ENCODE peak calls at places on chromosomes 1 and 21, in seven cellular contexts. W, I, L, S, M, F and O are unnamed samples.

GRCh38 chr1:25706146-25707089 is 89.8 kb downstream of the MAN1C1 start:
- DNase-seq in F (no peak), W (no peak), M (no peak), S (no peak), L (no peak), I (no peak), O (no peak)

GRCh38 chr1:35810096-35810860 is 2.5 kb downstream of the AGO4 start:
- DNase-seq in L (no peak), I (no peak), F (no peak), M (peak), W (peak), S (no peak), O (no peak)

GRCh38 chr1:198056255-198056654 is 100.5 kb upstream of the NEK7 start:
- DNase-seq in M (no peak), F (no peak), S (no peak), W (no peak), I (no peak), L (peak), O (no peak)

GRCh38 chr21:43976661-43977060 is 35.4 kb upstream of the TRAPPC10 start:
- DNase-seq in I (no peak), F (no peak), S (no peak), W (no peak), L (no peak), M (no peak), O (no peak)

GRCh38 chr1:162136760-162137537 is 67.5 kb downstream of the NOS1AP start:
- DNase-seq in F (no peak), W (peak), I (no peak), L (no peak), M (peak), S (no peak), O (no peak)

GRCh38 chr1:233391338-233391737 is 63.8 kb downstream of the MAP3K21 start:
- DNase-seq in I (no peak), W (no peak), F (no peak), L (no peak), S (no peak), M (no peak), O (no peak)

GRCh38 chr1:41495171-41495948 is 10.9 kb upstream of the EDN2 start:
- DNase-seq in M (peak), I (no peak), S (no peak), L (peak), F (no peak), W (no peak), O (no peak)

GRCh38 chr1:28159243-28159642 is 17.2 kb downstream of the PTAFR start:
- DNase-seq in I (no peak), S (no peak), L (no peak), W (no peak), F (no peak), M (no peak), O (no peak)

GRCh38 chr1:164265232-164265631 is 293.8 kb upstream of the PBX1 start:
- DNase-seq in L (no peak), W (no peak), S (no peak), I (no peak), F (no peak), M (no peak), O (no peak)

GRCh38 chr1:94753171-94753972 is 66.8 kb upstream of the SLC44A3 start:
- DNase-seq in F (peak), I (no peak), L (peak), W (no peak), M (peak), S (no peak), O (no peak)

GRCh38 chr1:20143734-20144565 is 4.8 kb downstream of the PLA2G2F start:
- DNase-seq in M (no peak), I (no peak), F (no peak), S (no peak), L (no peak), W (no peak), O (peak)

GRCh38 chr1:61135286-61135685 is 52.9 kb downstream of the NFIA start:
- DNase-seq in S (no peak), M (no peak), L (no peak), F (no peak), W (no peak), I (no peak), O (no peak)

GRCh38 chr1:1162597-1163537 is 10.8 kb upstream of the TTLL10 start:
- DNase-seq in S (no peak), I (no peak), F (no peak), W (peak), L (peak), M (no peak), O (no peak)

GRCh38 chr1:183218981-183219621 is 33.0 kb downstream of the LAMC2 start:
- DNase-seq in W (peak), S (no peak), F (peak), M (no peak), L (peak), I (peak), O (no peak)

GRCh38 chr1:8197493-8198282 is 120.2 kb upstream of the SLC45A1 start:
- DNase-seq in S (no peak), W (peak), F (peak), I (peak), M (peak), L (no peak), O (no peak)

GRCh38 chr21:46116846-46117585 is 19.1 kb downstream of the COL6A2 start:
- DNase-seq in L (peak), M (peak), W (no peak), I (peak), S (peak), F (peak), O (peak)

GRCh38 chr1:152957561-152957960 is 10.6 kb downstream of the SPRR5 start:
- DNase-seq in S (no peak), L (no peak), F (no peak), M (no peak), I (no peak), W (no peak), O (no peak)

GRCh38 chr1:199287632-199288031 is 648.8 kb downstream of the PTPRC start:
- DNase-seq in L (no peak), F (no peak), M (no peak), W (no peak), S (no peak), I (no peak), O (no peak)

GRCh38 chr1:53367503-53368313 is 39.8 kb upstream of the LRP8 start:
- DNase-seq in F (no peak), M (no peak), L (peak), I (peak), W (no peak), S (peak), O (peak)

GRCh38 chr1:163084330-163084729 is 15.2 kb downstream of the RGS4 start:
- DNase-seq in L (no peak), I (no peak), F (no peak), S (no peak), W (peak), M (peak), O (no peak)

GRCh38 chr1:223017291-223017690 is 125.8 kb downstream of the TLR5 start:
- DNase-seq in F (peak), L (peak), I (no peak), S (no peak), M (no peak), W (no peak), O (no peak)

GRCh38 chr1:234871039-234871709 is 257.5 kb downstream of the TOMM20 start:
- DNase-seq in I (peak), M (no peak), S (no peak), L (no peak), W (no peak), F (no peak), O (no peak)

GRCh38 chr1:68010094-68010493 is 40.3 kb downstream of the DIRAS3 start:
- DNase-seq in L (no peak), W (peak), I (no peak), M (peak), F (no peak), S (no peak), O (no peak)

GRCh38 chr1:47709302-47710074 is 271.6 kb downstream of the FOXD2 start:
- DNase-seq in L (peak), W (no peak), I (no peak), S (no peak), M (peak), F (no peak), O (no peak)
- TF ChIP-seq CTCF in L (peak), W (peak), I (peak), S (peak), M (peak), F (no peak), O (no peak)

GRCh38 chr1:115712911-115713609 is 55.5 kb downstream of the CASQ2 start:
- DNase-seq in S (no peak), I (no peak), M (no peak), W (no peak), F (no peak), L (peak), O (no peak)

GRCh38 chr1:115717541-115717940 is 51.0 kb downstream of the CASQ2 start:
- DNase-seq in L (peak), M (peak), S (no peak), W (peak), F (peak), I (no peak), O (no peak)

GRCh38 chr1:115710859-115711624 is 57.5 kb downstream of the CASQ2 start:
- DNase-seq in S (no peak), L (no peak), F (no peak), I (no peak), W (no peak), M (no peak), O (no peak)

GRCh38 chr1:115714572-115715141 is 53.9 kb downstream of the CASQ2 start:
- DNase-seq in I (no peak), M (no peak), S (no peak), F (no peak), L (peak), W (peak), O (no peak)

GRCh38 chr1:115713906-115714305 is 54.6 kb downstream of the CASQ2 start:
- DNase-seq in W (peak), F (no peak), S (no peak), I (no peak), M (no peak), L (no peak), O (no peak)
- TF ChIP-seq CTCF in W (no peak), F (no peak), S (no peak), I (no peak), M (no peak), L (no peak), O (no peak)

GRCh38 chr1:47627016-47627415 is 189.2 kb downstream of the FOXD2 start:
- DNase-seq in M (no peak), I (no peak), S (no peak), W (peak), F (no peak), L (peak), O (no peak)
- TF ChIP-seq CTCF in M (no peak), I (no peak), S (no peak), W (no peak), F (no peak), L (peak), O (no peak)

DNA sequence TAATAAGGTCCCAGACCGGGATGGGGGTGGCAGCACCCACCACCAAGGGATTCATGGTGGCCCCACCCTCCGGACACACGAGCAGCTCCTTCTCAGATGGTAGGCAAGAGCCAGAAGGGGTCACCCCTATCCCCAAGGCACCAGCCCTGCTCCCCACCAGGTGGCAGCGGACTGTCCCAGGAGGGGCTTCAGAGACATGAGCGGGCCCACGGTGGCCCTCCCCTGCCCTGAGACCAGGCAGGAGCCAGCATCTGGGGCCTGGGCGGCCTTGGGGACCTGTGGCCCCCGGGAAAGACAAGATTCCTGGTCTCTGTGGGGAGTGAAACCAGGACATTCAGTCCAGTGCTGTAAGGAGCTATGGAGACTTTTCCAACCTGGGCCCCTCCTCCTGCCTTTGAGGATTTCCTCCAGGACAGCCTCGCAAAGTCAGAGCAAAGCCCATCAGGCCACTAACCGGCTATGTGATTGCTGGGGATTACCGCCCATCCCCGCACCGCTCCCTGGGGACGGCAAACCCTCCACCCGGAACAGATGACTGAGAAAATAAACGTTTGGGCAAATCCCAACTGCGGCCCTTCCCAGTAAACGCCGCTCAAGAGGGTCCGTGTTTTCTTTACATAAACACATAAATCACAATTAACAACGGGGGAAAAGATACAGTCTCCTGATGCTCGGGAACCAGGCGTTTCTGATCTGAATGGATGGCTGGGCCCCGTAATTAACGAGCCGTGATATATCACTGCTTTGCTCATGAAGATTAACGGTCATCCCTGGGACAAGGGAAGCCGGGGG is 50.9 kb upstream of the ARHGEF16 start:
- DNase-seq in W (no peak), L (peak), I (no peak), M (no peak), F (no peak), S (no peak), O (no peak)
- TF ChIP-seq CTCF in W (no peak), L (peak), I (peak), M (peak), F (no peak), S (no peak), O (no peak)

GRCh38 chr21:38858429-38859205 is 52.9 kb downstream of the ETS2 start:
- DNase-seq in S (no peak), I (no peak), F (no peak), W (no peak), L (no peak), M (no peak), O (no peak)

GRCh38 chr21:38863291-38863690 is 57.6 kb downstream of the ETS2 start:
- DNase-seq in F (no peak), W (no peak), L (no peak), S (no peak), I (no peak), M (no peak), O (no peak)

GRCh38 chr21:38859852-38860251 is 54.1 kb downstream of the ETS2 start:
- DNase-seq in L (no peak), M (no peak), F (no peak), W (peak), I (no peak), S (no peak), O (no peak)

GRCh38 chr21:38861989-38862683 is 56.4 kb downstream of the ETS2 start:
- DNase-seq in W (no peak), S (no peak), M (no peak), L (no peak), I (no peak), F (no peak), O (no peak)

DNA sequence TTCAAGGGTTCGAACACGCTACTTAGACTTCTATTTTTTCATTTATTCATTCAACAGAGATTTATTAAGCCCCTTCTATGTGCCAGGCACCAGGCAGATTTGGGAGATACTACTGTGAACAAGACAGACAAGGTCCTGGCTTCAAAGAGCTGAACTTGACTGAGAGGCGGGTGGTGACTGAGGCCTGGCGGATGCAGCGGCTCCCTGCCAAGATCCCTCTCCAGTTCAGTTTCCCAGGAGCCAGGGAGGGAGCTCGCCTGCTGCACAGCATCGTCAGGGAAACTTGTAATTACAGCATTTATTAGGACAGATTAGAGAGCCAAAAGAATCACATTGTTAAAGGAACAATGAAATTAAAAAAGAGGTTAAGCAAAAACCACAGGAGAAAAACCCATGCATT is 55.3 kb downstream of the ETS2 start:
- DNase-seq in W (no peak), M (peak), I (no peak), F (peak), S (no peak), L (no peak), O (no peak)
- TF ChIP-seq CTCF in W (no peak), M (no peak), I (no peak), F (no peak), S (no peak), L (no peak), O (no peak)

DNA sequence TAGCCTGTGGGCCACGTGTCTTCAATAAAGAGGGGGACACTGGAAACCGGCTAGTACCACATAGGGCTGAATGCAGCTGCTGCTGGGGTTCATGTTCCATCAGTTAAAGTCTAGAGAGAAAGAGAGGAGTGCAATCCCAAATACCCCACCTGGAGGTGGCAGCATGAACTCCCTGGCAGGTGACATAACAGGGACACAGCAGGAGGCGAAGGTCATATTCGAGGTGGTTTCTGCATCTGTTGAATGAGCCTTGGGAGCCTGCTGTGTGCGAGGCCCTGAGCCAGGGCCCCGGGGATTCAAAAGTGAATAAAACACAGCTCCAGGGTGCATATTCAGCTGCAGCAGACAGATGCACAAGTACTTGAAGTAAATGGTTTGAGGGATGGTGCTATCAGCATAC is 456.9 kb downstream of the SETD4 start:
- DNase-seq in L (peak), S (no peak), I (no peak), F (no peak), W (no peak), M (no peak), O (no peak)
- TF ChIP-seq CTCF in L (peak), S (no peak), I (no peak), F (no peak), W (peak), M (no peak), O (no peak)

GRCh38 chr1:196891251-196891650 is 3.4 kb downstream of the CFHR4 start:
- DNase-seq in W (no peak), S (no peak), I (no peak), F (no peak), L (no peak), M (no peak), O (no peak)

GRCh38 chr1:196887515-196888239 is at the start of gene CFHR4:
- DNase-seq in I (no peak), M (no peak), W (no peak), S (no peak), L (no peak), F (no peak), O (no peak)

GRCh38 chr1:196896355-196896754 is 8.5 kb downstream of the CFHR4 start:
- DNase-seq in I (no peak), W (no peak), M (no peak), L (no peak), F (no peak), S (no peak), O (no peak)

GRCh38 chr1:196890668-196891067 is 2.8 kb downstream of the CFHR4 start:
- DNase-seq in I (no peak), L (no peak), S (no peak), M (no peak), W (no peak), F (no peak), O (no peak)
- TF ChIP-seq CTCF in I (no peak), L (no peak), S (no peak), M (no peak), W (no peak), F (no peak), O (no peak)